ENCODE peak calls at places on chromosome 4, in ten cellular contexts. J, P, D, R, W, H, S, A, X and Y are unnamed samples.

GRCh38 chr4:145828802-145829485 is 109.7 kb downstream of the ZNF827 start:
- DNase-seq in J (no peak), P (no peak), D (no peak), R (peak; percentile 86), W (no peak), H (no peak), S (peak; percentile 61), A (no peak), X (no peak), Y (peak; percentile 64)

GRCh38 chr4:112889199-112889598 is 160.3 kb upstream of the ANK2 start:
- DNase-seq in J (no peak), P (no peak), D (no peak), R (no peak), W (no peak), H (no peak), S (no peak), A (no peak), X (no peak), Y (no peak)

GRCh38 chr4:40842318-40842717 is 92.6 kb downstream of the NSUN7 start:
- DNase-seq in J (no peak), P (no peak), D (no peak), R (no peak), W (no peak), H (no peak), S (no peak), A (no peak), X (no peak), Y (no peak)

GRCh38 chr4:7411896-7412585 is 22.7 kb downstream of the PSAPL1 start:
- DNase-seq in J (peak; percentile 8), P (no peak), D (no peak), R (no peak), W (no peak), H (no peak), S (no peak), A (no peak), X (peak; percentile 29), Y (peak; percentile 1)

GRCh38 chr4:154822775-154823174 is 41.7 kb downstream of the RBM46 start:
- DNase-seq in J (no peak), P (no peak), D (no peak), R (no peak), W (no peak), H (no peak), S (no peak), A (peak; percentile 84), X (no peak), Y (no peak)

GRCh38 chr4:75821966-75822365 is 80.3 kb downstream of the PPEF2 start:
- DNase-seq in J (peak; percentile 26), P (no peak), D (peak; percentile 5), R (no peak), W (no peak), H (no peak), S (no peak), A (peak; percentile 46), X (no peak), Y (no peak)

GRCh38 chr4:81743731-81744465 is 272.2 kb upstream of the RASGEF1B start:
- DNase-seq in J (no peak), P (peak; percentile 13), D (no peak), R (no peak), W (no peak), H (no peak), S (no peak), A (no peak), X (no peak), Y (no peak)

GRCh38 chr4:37392540-37393255 is 148.2 kb downstream of the NWD2 start:
- DNase-seq in J (no peak), P (peak; percentile 28), D (peak; percentile 50), R (peak; percentile 20), W (no peak), H (peak; percentile 77), S (no peak), A (no peak), X (no peak), Y (no peak)

GRCh38 chr4:149322203-149322602 is 493.4 kb downstream of the IQCM start:
- DNase-seq in J (no peak), P (no peak), D (no peak), R (no peak), W (no peak), H (no peak), S (no peak), A (no peak), X (no peak), Y (no peak)

GRCh38 chr4:47519239-47519883 is 34.3 kb downstream of the ATP10D start:
- DNase-seq in J (no peak), P (no peak), D (no peak), R (peak; percentile 77), W (no peak), H (no peak), S (no peak), A (no peak), X (no peak), Y (no peak)

GRCh38 chr4:184688447-184688846 is 38.9 kb downstream of the PRIMPOL start:
- DNase-seq in J (no peak), P (no peak), D (peak; percentile 86), R (no peak), W (no peak), H (no peak), S (peak; percentile 46), A (peak; percentile 87), X (no peak), Y (peak; percentile 70)

GRCh38 chr4:124177647-124178425 is 534.7 kb downstream of the ANKRD50 start:
- DNase-seq in J (no peak), P (no peak), D (peak; percentile 8), R (no peak), W (no peak), H (no peak), S (no peak), A (peak; percentile 77), X (no peak), Y (no peak)

GRCh38 chr4:6986067-6986780 is 56.9 kb upstream of the TADA2B start:
- DNase-seq in J (no peak), P (no peak), D (peak; percentile 61), R (no peak), W (no peak), H (peak; percentile 45), S (no peak), A (peak; percentile 35), X (no peak), Y (no peak)